ENCODE peak calls at places on chromosomes 13 and 19, in nine cellular contexts. A, T, S, C, U, R, I, F and P are unnamed samples.

GRCh38 chr13:83190020-83190419 is 692.3 kb downstream of the SLITRK1 start:
- DNase-seq in F (no peak), R (no peak), S (no peak), A (no peak), T (no peak), I (no peak), C (no peak), U (no peak), P (no peak)

GRCh38 chr19:28632357-28633076 is 580.4 kb downstream of the UQCRFS1 start:
- DNase-seq in C (no peak), R (no peak), A (no peak), T (no peak), U (no peak), I (no peak), S (no peak), F (no peak), P (no peak)

GRCh38 chr19:1312732-1313694 is 27.3 kb downstream of the EFNA2 start:
- DNase-seq in A (no peak), I (no peak), S (peak), C (no peak), T (no peak), R (peak), F (peak), U (no peak), P (no peak)

GRCh38 chr19:33811736-33812387 is 15.2 kb downstream of the KCTD15 start:
- DNase-seq in S (no peak), F (no peak), A (no peak), T (no peak), I (no peak), C (no peak), U (no peak), R (no peak), P (no peak)

GRCh38 chr19:3557461-3558248 is at the start of gene MFSD12:
- DNase-seq in I (peak), T (peak), A (peak), S (peak), F (peak), U (peak), C (peak), R (peak), P (peak)

GRCh38 chr19:2138061-2138728 is 13.2 kb downstream of the AP3D1 start:
- DNase-seq in I (no peak), R (no peak), A (no peak), S (no peak), C (no peak), F (no peak), U (no peak), T (no peak), P (no peak)

GRCh38 chr13:95516021-95516420 is 36.5 kb upstream of the CLDN10 start:
- DNase-seq in C (no peak), A (no peak), U (no peak), T (no peak), R (no peak), S (no peak), I (no peak), F (no peak), P (no peak)

GRCh38 chr13:98504371-98504963 is 72.4 kb downstream of the STK24 start:
- DNase-seq in R (no peak), A (no peak), S (no peak), I (no peak), U (no peak), T (no peak), F (no peak), C (no peak), P (no peak)

GRCh38 chr13:102768914-102769313 is 4.7 kb downstream of the TEX30 start:
- DNase-seq in F (no peak), I (no peak), T (no peak), S (no peak), U (no peak), A (no peak), C (no peak), R (no peak), P (no peak)

GRCh38 chr13:73303858-73304257 is 245.1 kb downstream of the KLF5 start:
- DNase-seq in A (no peak), I (peak), R (peak), T (peak), U (no peak), S (no peak), C (no peak), F (peak), P (no peak)

GRCh38 chr13:99123101-99124045 is 77.3 kb upstream of the UBAC2 start:
- DNase-seq in U (no peak), F (peak), I (no peak), C (no peak), S (peak), R (peak), A (peak), T (no peak), P (no peak)

GRCh38 chr19:861756-862528 is 2.5 kb downstream of the CFD start:
- DNase-seq in R (peak), U (peak), A (no peak), F (no peak), C (peak), S (peak), T (peak), I (peak), P (peak)

GRCh38 chr19:45403781-45404556 is 900 bp downstream of the PPP1R13L start:
- DNase-seq in S (peak), T (peak), C (no peak), I (peak), U (peak), F (peak), A (no peak), R (peak), P (peak)

GRCh38 chr19:4099054-4099764 is 24.7 kb downstream of the MAP2K2 start:
- DNase-seq in F (no peak), U (no peak), A (no peak), R (no peak), C (no peak), I (no peak), S (no peak), T (no peak), P (no peak)

GRCh38 chr19:4815426-4816387 is 15.8 kb downstream of the TICAM1 start:
- DNase-seq in S (peak), A (peak), F (peak), R (peak), I (peak), T (peak), U (peak), C (peak), P (peak)

GRCh38 chr19:5926641-5927438 is 12.8 kb downstream of the CAPS start:
- DNase-seq in A (peak), U (no peak), R (peak), C (no peak), S (peak), F (no peak), I (no peak), T (no peak), P (no peak)

GRCh38 chr13:24348797-24349515 is 39.6 kb downstream of the C1QTNF9 start:
- DNase-seq in T (no peak), I (no peak), F (no peak), S (no peak), U (no peak), C (no peak), R (no peak), A (no peak), P (no peak)

GRCh38 chr13:113009743-113010509 is 40.9 kb downstream of the MCF2L start:
- DNase-seq in F (no peak), I (no peak), R (no peak), T (no peak), S (no peak), C (no peak), U (no peak), A (no peak), P (no peak)

GRCh38 chr13:73625562-73626339 is 508.5 kb downstream of the KLF12 start:
- DNase-seq in I (no peak), F (no peak), C (no peak), S (no peak), R (no peak), T (no peak), A (no peak), U (peak), P (no peak)

GRCh38 chr13:96934889-96935490 is 59.3 kb downstream of the OXGR1 start:
- DNase-seq in T (no peak), F (no peak), U (no peak), I (no peak), R (no peak), S (no peak), A (no peak), C (no peak), P (no peak)

GRCh38 chr19:23392706-23393105 is 2.6 kb downstream of the ZNF91 start:
- DNase-seq in I (no peak), A (no peak), S (peak), R (no peak), F (no peak), C (no peak), U (no peak), T (no peak), P (no peak)

GRCh38 chr19:38683393-38684077 is 36.1 kb downstream of the ACTN4 start:
- DNase-seq in R (peak), U (peak), C (no peak), F (peak), T (peak), I (peak), S (peak), A (no peak), P (peak)

GRCh38 chr19:1154731-1155351 is 19.2 kb downstream of the SBNO2 start:
- DNase-seq in T (no peak), I (no peak), C (no peak), U (no peak), F (peak), R (peak), S (peak), A (peak), P (no peak)

GRCh38 chr19:5595745-5596144 is 26.8 kb downstream of the SAFB2 start:
- DNase-seq in R (no peak), T (no peak), I (no peak), A (no peak), F (no peak), C (no peak), S (no peak), U (no peak), P (no peak)

GRCh38 chr13:37144661-37145060 is 39.2 kb upstream of the CSNK1A1L start:
- DNase-seq in T (no peak), I (no peak), U (no peak), R (no peak), C (no peak), A (no peak), F (no peak), S (no peak), P (no peak)

GRCh38 chr13:108961542-108962125 is 332.2 kb downstream of the MYO16 start:
- DNase-seq in A (peak), S (peak), R (peak), U (no peak), T (no peak), C (peak), I (no peak), F (peak), P (no peak)

GRCh38 chr19:39327990-39328705 is 7.5 kb upstream of the LRFN1 start:
- DNase-seq in R (peak), F (peak), A (peak), C (peak), U (peak), S (peak), T (peak), I (peak), P (peak)

GRCh38 chr19:5828661-5829566 is 10.6 kb downstream of the FUT6 start:
- DNase-seq in U (no peak), A (no peak), I (no peak), F (no peak), C (peak), R (no peak), S (peak), T (peak), P (no peak)

GRCh38 chr13:101307181-101307701 is 109.1 kb downstream of the NALCN start:
- DNase-seq in F (peak), A (peak), U (no peak), C (no peak), T (no peak), I (no peak), R (peak), S (peak), P (no peak)

GRCh38 chr13:59346861-59347470 is 816.8 kb downstream of the DIAPH3 start:
- DNase-seq in T (no peak), S (no peak), A (no peak), C (no peak), I (no peak), R (no peak), U (no peak), F (no peak), P (no peak)

GRCh38 chr19:10552596-10553053 is 8.9 kb downstream of the ATG4D start:
- DNase-seq in A (no peak), S (peak), F (no peak), T (no peak), U (no peak), I (no peak), R (peak), C (no peak), P (no peak)

GRCh38 chr19:6772028-6772865 is at the start of gene VAV1:
- DNase-seq in I (peak), U (peak), C (no peak), S (no peak), A (no peak), T (peak), F (no peak), R (no peak), P (peak)

GRCh38 chr13:52980695-52981094 is 47.9 kb upstream of the OLFM4 start:
- DNase-seq in R (no peak), A (no peak), C (no peak), S (no peak), F (no peak), I (no peak), T (no peak), U (no peak), P (no peak)

GRCh38 chr19:41734585-41734984 is 20.7 kb upstream of the CEACAM6 start:
- DNase-seq in A (no peak), T (no peak), F (no peak), R (no peak), I (no peak), S (no peak), U (no peak), C (no peak), P (no peak)

GRCh38 chr19:18385675-18386542 is at the start of gene GDF15:
- DNase-seq in T (no peak), U (no peak), S (peak), R (peak), I (peak), A (peak), C (no peak), F (peak), P (no peak)

GRCh38 chr13:96500953-96501352 is 411.0 kb downstream of the HS6ST3 start:
- DNase-seq in R (no peak), U (no peak), F (no peak), T (no peak), I (no peak), C (no peak), S (no peak), A (no peak), P (no peak)

GRCh38 chr13:71813187-71813586 is 53.8 kb downstream of the DACH1 start:
- DNase-seq in U (no peak), C (no peak), S (no peak), A (no peak), F (no peak), T (no peak), R (no peak), I (no peak), P (no peak)

GRCh38 chr19:15264061-15264932 is 32.0 kb upstream of the EPHX3 start:
- DNase-seq in S (peak), U (peak), A (no peak), R (peak), F (no peak), T (peak), I (peak), C (peak), P (peak)

GRCh38 chr19:19185853-19186728 is 5.9 kb downstream of the BORCS8 start:
- DNase-seq in S (peak), U (peak), C (peak), A (no peak), F (peak), R (peak), T (peak), I (peak), P (peak)